ENCODE peak calls at places on chromosomes 1 and 21, in nine cellular contexts. I is uterus, U is aorta, Q is lower lobe of right lung, W is NT2/D1, G is A549, A is adipocyte, C is left ventricle myocardium inferior, V is body of pancreas. R is an unnamed sample.

GRCh38 chr21:45336870-45337269 is 49.2 kb upstream of the POFUT2 start:
- DNase-seq in I (no peak), U (peak; percentile 59), Q (peak; percentile 24), W (no peak), G (no peak), A (no peak), C (peak; percentile 38), V (no peak), R (no peak)

GRCh38 chr1:153507926-153508583 is 27.7 kb downstream of the S100A6 start:
- DNase-seq in I (no peak), U (no peak), Q (no peak), W (no peak), G (no peak), A (no peak), C (no peak), V (no peak), R (no peak)

GRCh38 chr1:211947396-211948295 is 87.7 kb downstream of the INTS7 start:
- DNase-seq in I (no peak), U (no peak), Q (no peak), W (peak; percentile 40), G (no peak), A (no peak), C (no peak), V (no peak), R (no peak)

GRCh38 chr1:238892612-238893011 is 493.8 kb upstream of the CHRM3 start:
- DNase-seq in I (no peak), U (no peak), Q (no peak), W (no peak), G (no peak), A (no peak), C (no peak), V (no peak), R (no peak)

GRCh38 chr21:29190920-29191319 is 60.5 kb downstream of the MAP3K7CL start:
- DNase-seq in I (no peak), U (no peak), Q (peak; percentile 59), W (no peak), G (peak; percentile 39), A (peak; percentile 81), C (no peak), V (no peak), R (no peak)

GRCh38 chr1:213987422-213987875 is 324 bp upstream of the PROX1 start:
- DNase-seq in I (no peak), U (no peak), Q (no peak), W (no peak), G (no peak), A (no peak), C (no peak), V (no peak), R (no peak)

GRCh38 chr1:223338811-223339746 is 24.9 kb downstream of the SUSD4 start:
- DNase-seq in I (no peak), U (no peak), Q (no peak), W (no peak), G (no peak), A (no peak), C (no peak), V (no peak), R (no peak)

GRCh38 chr1:2642131-2642559 is 9.3 kb upstream of the MMEL1 start:
- DNase-seq in I (no peak), U (no peak), Q (no peak), W (no peak), G (no peak), A (no peak), C (no peak), V (no peak), R (no peak)

GRCh38 chr1:168234846-168235547 is 9.2 kb downstream of the SFT2D2 start:
- DNase-seq in I (no peak), U (no peak), Q (no peak), W (peak; percentile 39), G (peak; percentile 65), A (peak; percentile 67), C (no peak), V (no peak), R (no peak)

GRCh38 chr1:23591460-23592208 is 32.3 kb upstream of the ID3 start:
- DNase-seq in I (no peak), U (no peak), Q (no peak), W (no peak), G (peak; percentile 86), A (no peak), C (no peak), V (no peak), R (peak; percentile 86)

GRCh38 chr21:25424674-25425073 is 182.6 kb downstream of the MRPL39 start:
- DNase-seq in I (no peak), U (no peak), Q (no peak), W (no peak), G (no peak), A (no peak), C (no peak), V (no peak), R (no peak)

GRCh38 chr1:155834296-155834926 is 22.6 kb downstream of the GON4L start:
- DNase-seq in I (no peak), U (no peak), Q (no peak), W (peak; percentile 43), G (peak; percentile 29), A (peak; percentile 55), C (no peak), V (no peak), R (no peak)

GRCh38 chr1:24501371-24502167 is 1.1 kb upstream of the RCAN3 start:
- DNase-seq in I (no peak), U (peak; percentile 55), Q (peak; percentile 55), W (no peak), G (peak; percentile 44), A (peak; percentile 15), C (no peak), V (no peak), R (no peak)

GRCh38 chr1:20200966-20201365 is 14.6 kb upstream of the PLA2G2C start:
- DNase-seq in I (no peak), U (no peak), Q (no peak), W (no peak), G (no peak), A (no peak), C (no peak), V (no peak), R (no peak)

GRCh38 chr1:70442486-70442885 is 31.4 kb downstream of the CTH start:
- DNase-seq in I (no peak), U (no peak), Q (no peak), W (no peak), G (no peak), A (peak; percentile 55), C (no peak), V (no peak), R (no peak)

GRCh38 chr1:52917156-52917555 is 4.4 kb downstream of the ECHDC2 start:
- DNase-seq in I (no peak), U (no peak), Q (no peak), W (no peak), G (no peak), A (no peak), C (no peak), V (no peak), R (no peak)

GRCh38 chr1:162537216-162537615 is 24.3 kb upstream of the UAP1 start:
- DNase-seq in I (no peak), U (no peak), Q (no peak), W (no peak), G (no peak), A (no peak), C (no peak), V (no peak), R (no peak)
- H3K4me1 ChIP-seq in I (no peaks in the 10 kb centered on the region), U (peaks cover 3% of the 10 kb centered on the region), Q (no peaks in the 10 kb centered on the region), W (no peaks in the 10 kb centered on the region), G (peaks cover 10% of the 10 kb centered on the region), A (peaks cover 29% of the 10 kb centered on the region), C (peaks cover 8% of the 10 kb centered on the region), V (no peaks in the 10 kb centered on the region), R (no peaks in the 10 kb centered on the region)

GRCh38 chr1:47576758-47577115 is 138.9 kb downstream of the FOXD2 start:
- DNase-seq in I (no peak), U (no peak), Q (no peak), W (no peak), G (no peak), A (no peak), C (no peak), V (no peak), R (no peak)
- H3K4me1 ChIP-seq in I (no peaks in the 10 kb centered on the region), U (no peaks in the 10 kb centered on the region), Q (no peaks in the 10 kb centered on the region), W (peaks cover 40% of the 10 kb centered on the region), G (no peaks in the 10 kb centered on the region), A (no peaks in the 10 kb centered on the region), C (peaks cover 20% of the 10 kb centered on the region), V (peaks cover 7% of the 10 kb centered on the region), R (no peaks in the 10 kb centered on the region)

GRCh38 chr1:173871091-173871490 is 2.9 kb downstream of the ZBTB37 start:
- DNase-seq in I (no peak), U (no peak), Q (no peak), W (no peak), G (no peak), A (no peak), C (no peak), V (no peak), R (no peak)

GRCh38 chr1:173871500-173871899 is 3.3 kb downstream of the ZBTB37 start:
- DNase-seq in I (no peak), U (no peak), Q (no peak), W (no peak), G (no peak), A (no peak), C (no peak), V (no peak), R (no peak)

GRCh38 chr1:173868266-173869107 is at the start of gene ZBTB37:
- DNase-seq in I (no peak), U (peak; percentile 91), Q (peak; percentile 96), W (peak; percentile 95), G (peak; percentile 91), A (peak; percentile 80), C (peak; percentile 88), V (peak; percentile 96), R (peak; percentile 98)

GRCh38 chr1:173869108-173869359 is 854 bp downstream of the ZBTB37 start:
- DNase-seq in I (no peak), U (no peak), Q (no peak), W (no peak), G (no peak), A (no peak), C (no peak), V (no peak), R (no peak)

GRCh38 chr1:173870252-173871075 is 2.3 kb downstream of the ZBTB37 start:
- DNase-seq in I (no peak), U (no peak), Q (no peak), W (no peak), G (no peak), A (no peak), C (no peak), V (peak; percentile 48), R (peak; percentile 59)
- H3K4me1 ChIP-seq in I (no peaks in the 10 kb centered on the region), U (peaks cover 4% of the 10 kb centered on the region), Q (peaks cover 42% of the 10 kb centered on the region), W (no peaks in the 10 kb centered on the region), G (peaks cover 7% of the 10 kb centered on the region), A (peaks cover 26% of the 10 kb centered on the region), C (peaks cover 57% of the 10 kb centered on the region), V (peaks cover 43% of the 10 kb centered on the region), R (peaks cover 41% of the 10 kb centered on the region)

DNA sequence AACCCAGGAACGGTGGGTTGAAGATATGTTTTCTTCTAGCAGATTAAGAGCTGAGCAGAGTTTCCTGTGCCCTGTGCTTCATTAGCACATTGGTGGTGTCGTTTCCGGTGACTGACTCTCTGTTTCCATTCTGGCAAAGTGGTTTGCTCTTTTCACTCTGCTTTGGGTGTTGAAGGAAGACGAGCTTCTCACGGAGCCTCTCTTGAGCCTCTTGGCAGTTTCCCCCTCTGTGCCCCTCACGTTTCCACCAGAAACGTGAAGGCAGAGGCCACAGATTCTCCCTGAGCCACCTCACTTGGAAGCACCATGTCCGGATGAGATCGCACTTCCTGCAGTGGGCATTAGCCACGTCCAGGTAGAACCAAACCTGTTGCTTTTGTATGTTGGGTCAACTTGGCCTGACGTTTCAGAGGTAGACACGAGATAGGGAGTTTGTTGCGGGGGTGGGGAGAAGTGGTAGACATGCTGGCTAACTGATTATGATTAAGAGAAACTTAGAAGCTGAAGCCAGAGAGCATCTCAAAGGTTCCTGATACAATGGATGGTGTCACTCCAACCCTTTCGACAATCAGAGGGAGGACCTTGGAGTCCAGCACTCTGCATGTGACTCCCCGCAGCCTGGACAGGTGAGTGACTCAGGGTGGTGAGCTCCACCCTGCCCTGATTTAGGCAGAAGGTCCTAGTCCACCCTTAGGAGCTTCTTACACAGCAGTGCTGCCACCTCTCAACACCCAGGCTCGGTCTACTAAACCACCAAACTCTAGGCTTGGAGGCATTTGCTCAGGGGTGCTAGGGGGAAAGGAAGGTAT is at the start of gene LAX1:
- DNase-seq in I (no peak), U (no peak), Q (no peak), W (no peak), G (no peak), A (no peak), C (no peak), V (no peak), R (peak; percentile 82)
- H3K4me1 ChIP-seq in I (no peaks in the 10 kb centered on the region), U (no peaks in the 10 kb centered on the region), Q (peaks cover 4% of the 10 kb centered on the region), W (peaks cover 3% of the 10 kb centered on the region), G (peaks cover 9% of the 10 kb centered on the region), A (peaks cover 6% of the 10 kb centered on the region), C (peaks cover 4% of the 10 kb centered on the region), V (peaks cover 12% of the 10 kb centered on the region), R (peaks cover 6% of the 10 kb centered on the region)